ENCODE peak calls at places on chromosomes 6 and 20, in four cellular contexts. K, N, L and R are unnamed samples.

GRCh38 chr6:130426078-130426726 is 60.4 kb downstream of the TMEM200A start:
- DNase-seq in N (no peak), K (no peak), L (no peak), R (peak)

GRCh38 chr6:42165016-42165415 is 8.1 kb upstream of the GUCA1A start:
- DNase-seq in K (no peak), L (no peak), N (no peak), R (peak)

GRCh38 chr6:109093732-109094131 is 914 bp downstream of the SESN1 start:
- DNase-seq in L (no peak), K (peak), N (no peak), R (peak)

GRCh38 chr6:1346556-1347186 is 34.8 kb downstream of the FOXQ1 start:
- DNase-seq in N (no peak), L (no peak), K (no peak), R (no peak)

GRCh38 chr20:57397004-57397692 is 6.0 kb downstream of the RBM38 start:
- DNase-seq in N (no peak), K (no peak), L (no peak), R (no peak)

GRCh38 chr6:21747441-21747840 is 153.9 kb downstream of the SOX4 start:
- DNase-seq in N (peak), K (no peak), L (no peak), R (no peak)

GRCh38 chr6:152746172-152746553 is 4.4 kb upstream of the VIP start:
- DNase-seq in L (no peak), K (no peak), N (no peak), R (peak)

GRCh38 chr20:11841972-11842461 is 75.7 kb upstream of the BTBD3 start:
- DNase-seq in K (no peak), L (no peak), N (no peak), R (no peak)

GRCh38 chr6:41072836-41073202 is at the start of gene NFYA:
- DNase-seq in N (no peak), K (no peak), L (no peak), R (no peak)

GRCh38 chr20:15236812-15237211 is 899.4 kb upstream of the FLRT3 start:
- DNase-seq in L (no peak), K (peak), N (no peak), R (peak)

GRCh38 chr20:59576216-59576953 is 28.0 kb upstream of the PHACTR3 start:
- DNase-seq in L (no peak), N (no peak), K (no peak), R (no peak)